ENCODE peak calls at places on chromosomes 3 and 15, in seven cellular contexts. W is CD8-positive, alpha-beta T cell; T is transverse colon; L is T-helper 9 cell; A is effector CD4-positive, alpha-beta T cell; S is stomach; J is stimulated activated CD4-positive, alpha-beta T cell treated with anti-CD3 and anti-CD28 coated beads, Interleukin-1b, Interleukin-23, amount 100 ng/mL, for 4 hours. V is an unnamed sample.

GRCh38 chr3:74447221-74447620 is 167.2 kb downstream of the CNTN3 start:
- DNase-seq in A (no peak), T (no peak), W (no peak), S (no peak), J (no peak), L (no peak), V (no peak)

GRCh38 chr15:91142097-91142744 is 42.2 kb downstream of the SV2B start:
- DNase-seq in L (no peak), T (no peak), S (no peak), A (no peak), J (no peak), W (no peak), V (no peak)

GRCh38 chr3:11655188-11655928 is 11.6 kb upstream of the VGLL4 start:
- DNase-seq in L (no peak), W (no peak), A (no peak), S (no peak), T (no peak), J (no peak), V (no peak)

GRCh38 chr15:31345606-31346366 is 19.2 kb downstream of the KLF13 start:
- DNase-seq in S (no peak), A (no peak), L (no peak), T (no peak), J (no peak), W (no peak), V (no peak)

GRCh38 chr15:40058476-40059140 is 19.6 kb upstream of the SRP14 start:
- DNase-seq in J (no peak), L (no peak), A (no peak), S (no peak), T (no peak), W (no peak), V (no peak)

GRCh38 chr3:45751537-45752242 is 44.6 kb downstream of the SLC6A20 start:
- DNase-seq in A (no peak), J (no peak), W (no peak), L (no peak), T (no peak), S (no peak), V (no peak)

GRCh38 chr3:37703633-37704032 is 158.0 kb upstream of the CTDSPL start:
- DNase-seq in S (no peak), T (no peak), A (no peak), L (no peak), W (no peak), J (no peak), V (no peak)

GRCh38 chr3:146781059-146781458 is 175.9 kb upstream of the PLSCR5 start:
- DNase-seq in S (no peak), A (no peak), L (no peak), J (no peak), W (no peak), T (no peak), V (no peak)

GRCh38 chr15:98815207-98815606 is 166.9 kb downstream of the IGF1R start:
- DNase-seq in T (no peak), W (no peak), A (no peak), J (no peak), L (no peak), S (no peak), V (no peak)

GRCh38 chr3:134985841-134986520 is 190.9 kb downstream of the EPHB1 start:
- DNase-seq in J (no peak), L (no peak), S (no peak), W (no peak), A (no peak), T (no peak), V (no peak)

GRCh38 chr3:101744811-101745210 is 20.4 kb downstream of the CEP97 start:
- DNase-seq in T (no peak), A (no peak), S (no peak), J (no peak), W (no peak), L (no peak), V (no peak)

GRCh38 chr3:193744048-193744821 is 151.2 kb downstream of the OPA1 start:
- DNase-seq in S (peak; percentile 30), A (no peak), W (no peak), T (no peak), J (no peak), L (no peak), V (peak; percentile 64)

GRCh38 chr15:39191871-39192281 is 389.0 kb upstream of the THBS1 start:
- DNase-seq in J (no peak), W (no peak), S (no peak), A (no peak), T (no peak), L (no peak), V (no peak)

V was measured in colonic mucosa.